ENCODE peak calls at places on chromosomes 11 and 22, in six cellular contexts. B, Q, L, H, W and A are unnamed samples. For H3K4me1, the result is how much of the 10 kb centered on the place peaks cover.

GRCh38 chr11:76524919-76525318 is 80.1 kb downstream of the EMSY start:
- DNase-seq in B (peak), Q (no peak), L (no peak), H (no peak), W (no peak), A (no peak)

GRCh38 chr11:11068113-11068512 is 210.3 kb upstream of the ZBED5 start:
- DNase-seq in B (no peak), Q (peak), L (no peak), H (no peak), W (no peak), A (no peak)

GRCh38 chr11:23932485-23932898 is 564.4 kb upstream of the LUZP2 start:
- DNase-seq in B (no peak), Q (no peak), L (no peak), H (no peak), W (no peak), A (no peak)

GRCh38 chr11:72935705-72936104 is 121.5 kb downstream of the ATG16L2 start:
- DNase-seq in B (no peak), Q (no peak), L (no peak), H (no peak), W (no peak), A (no peak)

GRCh38 chr11:4054643-4055042 is 40.0 kb upstream of the RRM1 start:
- DNase-seq in B (no peak), Q (no peak), L (peak), H (no peak), W (no peak), A (no peak)

GRCh38 chr11:128621491-128622136 is 34.3 kb upstream of the ETS1 start:
- DNase-seq in B (no peak), Q (no peak), L (no peak), H (no peak), W (no peak), A (peak)

GRCh38 chr11:117805048-117805447 is 8.0 kb upstream of the DSCAML1 start:
- DNase-seq in B (no peak), Q (no peak), L (no peak), H (no peak), W (no peak), A (no peak)

GRCh38 chr11:113014262-113014661 is 53.0 kb downstream of the NCAM1 start:
- DNase-seq in B (no peak), Q (no peak), L (peak), H (no peak), W (no peak), A (no peak)

GRCh38 chr11:48036011-48036410 is 55.7 kb downstream of the PTPRJ start:
- DNase-seq in B (no peak), Q (no peak), L (no peak), H (no peak), W (no peak), A (no peak)

GRCh38 chr11:64436025-64436424 is 77.1 kb downstream of the RPS6KA4 start:
- DNase-seq in B (no peak), Q (no peak), L (no peak), H (no peak), W (no peak), A (no peak)

GRCh38 chr11:68741536-68741935 is 9.8 kb downstream of the TESMIN start:
- DNase-seq in B (no peak), Q (no peak), L (peak), H (no peak), W (no peak), A (no peak)

GRCh38 chr11:126603486-126603885 is 248.0 kb downstream of the ST3GAL4 start:
- DNase-seq in B (no peak), Q (no peak), L (no peak), H (no peak), W (no peak), A (no peak)

GRCh38 chr11:75468534-75469340 is 35.7 kb upstream of the KLHL35 start:
- DNase-seq in B (peak), Q (no peak), L (peak), H (no peak), W (peak), A (peak)

GRCh38 chr11:13869404-13869886 is 93.1 kb upstream of the SPON1 start:
- DNase-seq in B (no peak), Q (no peak), L (no peak), H (no peak), W (no peak), A (no peak)

GRCh38 chr11:31620434-31620833 is 110.9 kb downstream of the ELP4 start:
- DNase-seq in B (no peak), Q (no peak), L (no peak), H (no peak), W (no peak), A (no peak)

GRCh38 chr11:68044145-68044813 is 5.5 kb downstream of the TCIRG1 start:
- DNase-seq in B (no peak), Q (no peak), L (no peak), H (no peak), W (peak), A (peak)

GRCh38 chr22:30314918-30315317 is 11.8 kb downstream of the TBC1D10A start:
- DNase-seq in B (no peak), Q (no peak), L (no peak), H (no peak), W (no peak), A (no peak)

GRCh38 chr11:70881948-70882715 is 370.2 kb downstream of the SHANK2 start:
- DNase-seq in B (no peak), Q (no peak), L (no peak), H (no peak), W (no peak), A (no peak)

GRCh38 chr22:38347181-38347943 is 30.1 kb upstream of the CSNK1E start:
- DNase-seq in B (no peak), Q (peak), L (peak), H (no peak), W (no peak), A (no peak)

GRCh38 chr11:20043992-20044391 is 116.3 kb downstream of the DBX1 start:
- DNase-seq in B (no peak), Q (no peak), L (no peak), H (no peak), W (no peak), A (no peak)

GRCh38 chr11:4167292-4167691 is 72.7 kb downstream of the RRM1 start:
- DNase-seq in B (no peak), Q (peak), L (no peak), H (no peak), W (no peak), A (no peak)

GRCh38 chr11:10323793-10324170 is 18.9 kb downstream of the ADM start:
- DNase-seq in B (no peak), Q (no peak), L (no peak), H (no peak), W (no peak), A (no peak)

GRCh38 chr22:36326178-36327161 is 61.3 kb downstream of the MYH9 start:
- DNase-seq in B (no peak), Q (no peak), L (no peak), H (no peak), W (no peak), A (no peak)
- H3K4me1 ChIP-seq in B (half or more), Q (half or more), L (under half), H (under half), W (under half), A (half or more)

GRCh38 chr11:121036981-121037380 is 13.1 kb downstream of the TBCEL start:
- DNase-seq in B (no peak), Q (no peak), L (no peak), H (no peak), W (no peak), A (no peak)
- H3K4me1 ChIP-seq in B (under half), Q (under half), L (under half), H (under half), W (under half), A (under half)

GRCh38 chr11:122664188-122664587 is 8.7 kb downstream of the UBASH3B start:
- DNase-seq in B (no peak), Q (no peak), L (no peak), H (no peak), W (no peak), A (no peak)
- H3K4me1 ChIP-seq in B (under half), Q (under half), L (under half), H (under half), W (under half), A (under half)

GRCh38 chr11:2213890-2214526 is 42.4 kb upstream of the TH start:
- DNase-seq in B (no peak), Q (peak), L (no peak), H (no peak), W (no peak), A (no peak)
- H3K4me1 ChIP-seq in B (under half), Q (under half), L (under half), H (under half), W (under half), A (under half)

DNA sequence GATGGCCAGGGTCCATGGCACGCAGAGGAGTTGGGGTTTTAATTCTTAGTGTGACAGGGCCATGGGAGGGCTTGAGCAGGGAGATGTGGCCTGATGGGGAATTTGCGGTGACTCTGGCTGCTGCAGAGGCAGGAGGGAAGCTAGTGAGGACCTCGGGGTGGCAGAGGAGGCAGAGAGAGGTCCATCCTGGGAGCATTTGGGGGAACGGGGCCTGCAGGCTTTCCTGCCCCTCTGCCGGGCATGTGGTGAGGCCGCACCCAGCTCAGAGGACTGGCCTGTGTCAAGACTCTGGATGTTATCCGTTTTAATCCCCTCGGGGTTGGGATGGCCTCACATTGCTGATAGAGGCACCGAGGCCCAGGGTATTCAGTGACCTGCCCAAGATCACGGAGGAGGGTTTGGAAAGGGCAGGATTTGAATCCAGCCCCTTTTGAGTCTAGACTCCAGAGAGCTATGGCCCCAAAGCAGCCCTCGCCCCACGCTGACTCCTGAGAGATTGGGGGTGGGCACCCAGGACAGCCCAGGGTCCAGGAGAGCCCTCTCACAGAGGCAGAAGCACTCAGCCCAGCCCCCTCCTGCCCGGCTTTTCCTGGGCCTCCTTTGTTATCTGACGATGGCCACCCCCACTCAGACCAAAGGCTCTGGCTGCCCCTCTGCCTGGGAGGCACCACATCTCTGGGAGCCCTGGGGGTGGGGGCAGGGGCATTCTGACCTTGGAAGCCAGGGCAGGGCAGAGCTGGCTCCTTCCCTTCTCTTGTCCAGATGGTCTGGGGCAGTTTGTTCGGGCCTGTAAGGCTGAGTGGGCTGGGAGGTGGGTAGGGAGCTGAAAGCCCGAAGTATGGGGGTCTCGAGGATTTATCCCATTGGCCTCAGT is 13.9 kb downstream of the MGAT3 start:
- DNase-seq in B (no peak), Q (no peak), L (no peak), H (no peak), W (no peak), A (no peak)
- H3K4me1 ChIP-seq in B (under half), Q (half or more), L (under half), H (under half), W (under half), A (under half)

GRCh38 chr11:58780578-58780977 is 48.8 kb upstream of the GLYAT start:
- DNase-seq in B (no peak), Q (no peak), L (no peak), H (no peak), W (no peak), A (no peak)
- H3K4me1 ChIP-seq in B (under half), Q (under half), L (under half), H (under half), W (under half), A (under half)

GRCh38 chr22:37122598-37123180 is 13.2 kb upstream of the TMPRSS6 start:
- DNase-seq in B (no peak), Q (no peak), L (no peak), H (no peak), W (no peak), A (no peak)

GRCh38 chr22:37119872-37120271 is 10.4 kb upstream of the TMPRSS6 start:
- DNase-seq in B (no peak), Q (no peak), L (no peak), H (no peak), W (no peak), A (no peak)

GRCh38 chr22:37118083-37118482 is 8.6 kb upstream of the TMPRSS6 start:
- DNase-seq in B (no peak), Q (no peak), L (no peak), H (no peak), W (no peak), A (no peak)

GRCh38 chr22:37121887-37122591 is 12.5 kb upstream of the TMPRSS6 start:
- DNase-seq in B (no peak), Q (no peak), L (no peak), H (no peak), W (no peak), A (no peak)

GRCh38 chr22:37120569-37121340 is 11.2 kb upstream of the TMPRSS6 start:
- DNase-seq in B (no peak), Q (no peak), L (no peak), H (no peak), W (no peak), A (no peak)
- H3K4me1 ChIP-seq in B (under half), Q (under half), L (under half), H (under half), W (under half), A (under half)

GRCh38 chr11:109208116-109208515 is 213.9 kb upstream of the C11orf87 start:
- DNase-seq in B (no peak), Q (no peak), L (no peak), H (no peak), W (no peak), A (no peak)
- H3K4me1 ChIP-seq in B (under half), Q (under half), L (under half), H (under half), W (under half), A (under half)

GRCh38 chr11:114233755-114234154 is 62.4 kb upstream of the NNMT start:
- DNase-seq in B (no peak), Q (no peak), L (no peak), H (no peak), W (no peak), A (no peak)
- H3K4me1 ChIP-seq in B (half or more), Q (half or more), L (under half), H (under half), W (under half), A (half or more)